ENCODE peak calls at places on chromosomes 5 and 9, in six cellular contexts. M is kidney, Y is right cardiac atrium, N is H9, R is caudate nucleus, F is iPS DF 6.9. I is an unnamed sample.

GRCh38 chr9:4344946-4345345 is 45.1 kb upstream of the GLIS3 start:
- DNase-seq in R (no peak), Y (no peak), F (no peak), M (no peak), N (no peak), I (no peak)

GRCh38 chr9:102206432-102206831 is 468.0 kb upstream of the GRIN3A start:
- DNase-seq in M (no peak), F (no peak), N (no peak), Y (no peak), R (no peak), I (no peak)

GRCh38 chr5:133944263-133945230 is 23.9 kb downstream of the C5orf15 start:
- DNase-seq in M (no peak), R (no peak), N (peak), F (peak), Y (peak), I (no peak)

GRCh38 chr5:168985454-168985853 is 315.5 kb downstream of the SLIT3 start:
- DNase-seq in F (no peak), Y (no peak), R (no peak), M (no peak), N (peak), I (no peak)

GRCh38 chr5:72920690-72921089 is 35.2 kb upstream of the FCHO2 start:
- DNase-seq in M (no peak), N (no peak), Y (no peak), F (no peak), R (no peak), I (no peak)

GRCh38 chr9:76898786-76899185 is 7.1 kb downstream of the PRUNE2 start:
- DNase-seq in Y (no peak), N (no peak), F (no peak), R (no peak), M (no peak), I (no peak)

GRCh38 chr5:154077692-154078091 is 38.9 kb downstream of the MFAP3 start:
- DNase-seq in N (no peak), Y (peak), R (no peak), F (no peak), M (no peak), I (no peak)

GRCh38 chr5:110768138-110768845 is 29.5 kb downstream of the SLC25A46 start:
- DNase-seq in R (no peak), F (no peak), M (no peak), N (no peak), Y (no peak), I (no peak)

GRCh38 chr9:98709968-98710965 is 1.5 kb upstream of the GABBR2 start:
- DNase-seq in N (peak), R (no peak), F (no peak), M (no peak), Y (no peak), I (no peak)

GRCh38 chr9:107389617-107390071 is 99.9 kb downstream of the KLF4 start:
- DNase-seq in Y (peak), R (no peak), F (no peak), N (no peak), M (peak), I (peak)

GRCh38 chr9:90915693-90916092 is 114.1 kb downstream of the SYK start:
- DNase-seq in R (no peak), Y (no peak), M (no peak), F (no peak), N (peak), I (no peak)

GRCh38 chr9:14584571-14584970 is 108.7 kb downstream of the ZDHHC21 start:
- DNase-seq in M (no peak), R (no peak), F (no peak), Y (no peak), N (no peak), I (no peak)

GRCh38 chr9:108047264-108047663 is 557.7 kb upstream of the KLF4 start:
- DNase-seq in R (no peak), Y (no peak), M (no peak), N (no peak), F (no peak), I (no peak)

GRCh38 chr5:160192424-160192823 is 36.9 kb upstream of the FABP6 start:
- DNase-seq in M (no peak), R (no peak), F (no peak), Y (no peak), N (no peak), I (no peak)

GRCh38 chr5:173327084-173327947 is 898 bp downstream of the STC2 start:
- DNase-seq in N (no peak), R (no peak), M (no peak), Y (no peak), F (no peak), I (no peak)

GRCh38 chr5:73911761-73912393 is 285.9 kb downstream of the ARHGEF28 start:
- DNase-seq in M (no peak), F (no peak), N (no peak), R (no peak), Y (no peak), I (no peak)

GRCh38 chr9:88586452-88586851 is 51.5 kb downstream of the NXNL2 start:
- DNase-seq in R (no peak), N (no peak), Y (no peak), F (no peak), M (no peak), I (no peak)

GRCh38 chr5:91090995-91091394 is 292.1 kb downstream of the ARRDC3 start:
- DNase-seq in N (no peak), Y (no peak), F (no peak), R (no peak), M (no peak), I (no peak)

GRCh38 chr5:96279796-96280542 is 153.1 kb downstream of the PCSK1 start:
- DNase-seq in R (no peak), N (no peak), F (no peak), M (no peak), Y (no peak), I (no peak)

GRCh38 chr9:92808726-92809451 is 44.3 kb upstream of the BICD2 start:
- DNase-seq in F (peak), R (no peak), Y (peak), M (peak), N (peak), I (peak)

GRCh38 chr5:141051526-141051876 is 327 bp downstream of the PCDHB1 start:
- DNase-seq in M (no peak), Y (no peak), R (no peak), F (no peak), N (peak), I (no peak)

GRCh38 chr5:68251804-68252648 is 36.5 kb downstream of the PIK3R1 start:
- DNase-seq in N (no peak), M (no peak), F (no peak), Y (peak), R (no peak), I (peak)

GRCh38 chr9:35835216-35835604 is 6.2 kb downstream of the TMEM8B start:
- DNase-seq in N (peak), Y (no peak), M (no peak), R (no peak), F (no peak), I (no peak)

GRCh38 chr9:97983524-97984187 is 515 bp downstream of the ANP32B start:
- DNase-seq in F (no peak), Y (peak), N (peak), R (no peak), M (peak), I (peak)

GRCh38 chr5:90548069-90548593 is 10.5 kb upstream of the ADGRV1 start:
- DNase-seq in F (no peak), M (no peak), R (no peak), Y (no peak), N (no peak), I (no peak)

GRCh38 chr9:114898741-114899140 is 31.6 kb downstream of the TNFSF8 start:
- DNase-seq in M (peak), R (no peak), Y (peak), N (no peak), F (no peak), I (no peak)

GRCh38 chr5:139746691-139747582 is 48.7 kb upstream of the PSD2 start:
- DNase-seq in Y (peak), R (no peak), N (peak), M (peak), F (no peak), I (peak)

GRCh38 chr5:107894361-107894760 is 223.6 kb upstream of the EFNA5 start:
- DNase-seq in Y (no peak), N (no peak), R (no peak), F (no peak), M (no peak), I (no peak)

GRCh38 chr9:70049236-70049635 is 5.6 kb downstream of the MAMDC2 start:
- DNase-seq in F (no peak), M (no peak), Y (peak), R (no peak), N (no peak), I (peak)

GRCh38 chr9:130746434-130747212 is 53.0 kb downstream of the EXOSC2 start:
- DNase-seq in M (no peak), N (no peak), Y (no peak), F (no peak), R (no peak), I (no peak)

GRCh38 chr9:84669293-84670105 is at the start of gene NTRK2:
- DNase-seq in F (no peak), R (peak), N (peak), Y (peak), M (peak), I (peak)

GRCh38 chr9:5813837-5814236 is 19.1 kb downstream of the ERMP1 start:
- DNase-seq in R (no peak), Y (no peak), M (no peak), F (no peak), N (no peak), I (no peak)

GRCh38 chr5:141664733-141665461 is 13.7 kb upstream of the FCHSD1 start:
- DNase-seq in F (no peak), N (peak), Y (peak), R (peak), M (peak), I (peak)

GRCh38 chr5:138241688-138242547 is 28.8 kb upstream of the CDC23 start:
- DNase-seq in N (peak), Y (peak), R (no peak), F (no peak), M (peak), I (peak)

GRCh38 chr5:79971156-79971555 is 19.9 kb downstream of the MTX3 start:
- DNase-seq in R (no peak), N (no peak), Y (no peak), F (no peak), M (no peak), I (no peak)

GRCh38 chr5:119522841-119523240 is 70.5 kb downstream of the HSD17B4 start:
- DNase-seq in M (no peak), Y (no peak), F (no peak), N (no peak), R (no peak), I (no peak)

GRCh38 chr9:135736265-135736978 is 34.4 kb downstream of the KCNT1 start:
- DNase-seq in R (no peak), M (no peak), F (no peak), N (no peak), Y (no peak), I (no peak)

GRCh38 chr5:94623026-94623425 is 4.6 kb downstream of the SLF1 start:
- DNase-seq in N (no peak), Y (no peak), R (no peak), M (no peak), F (no peak), I (no peak)

DNA sequence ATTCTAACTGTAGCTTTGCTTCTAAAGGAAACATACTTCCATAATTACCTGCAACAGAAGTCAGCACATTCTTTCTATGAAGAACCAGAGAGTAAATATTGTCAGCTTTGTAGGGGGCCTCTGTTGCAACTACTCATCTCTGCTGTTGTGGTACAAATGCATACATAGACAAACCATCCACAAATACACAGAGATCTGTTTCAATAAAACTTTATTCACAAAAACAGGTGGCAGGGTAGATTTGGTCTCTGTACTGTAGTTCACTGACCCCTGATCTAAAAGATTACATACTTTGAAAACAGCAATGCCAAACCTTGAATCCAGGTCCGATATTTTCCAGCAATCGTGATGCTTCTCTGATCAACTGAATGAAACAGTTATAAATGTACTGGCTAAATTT is 44.9 kb upstream of the RETREG1 start:
- DNase-seq in F (no peak), N (no peak), Y (no peak), M (no peak), R (no peak), I (no peak)
- H3K27ac ChIP-seq in F (no peak), N (no peak), Y (no peak), M (no peak), R (no peak), I (no peak)

GRCh38 chr9:104269996-104270963 is 176.2 kb downstream of the SMC2 start:
- DNase-seq in M (no peak), Y (no peak), R (no peak), N (no peak), F (no peak), I (no peak)
- H3K27ac ChIP-seq in M (no peak), Y (no peak), R (no peak), N (no peak), F (no peak), I (no peak)

GRCh38 chr9:36939214-36939613 is 94.9 kb downstream of the PAX5 start:
- DNase-seq in M (no peak), F (no peak), Y (no peak), N (no peak), R (no peak), I (no peak)

GRCh38 chr9:36942891-36943290 is 91.2 kb downstream of the PAX5 start:
- DNase-seq in Y (no peak), R (no peak), M (no peak), F (no peak), N (peak), I (no peak)

GRCh38 chr9:36939655-36940578 is 94.2 kb downstream of the PAX5 start:
- DNase-seq in N (peak), Y (no peak), M (no peak), F (no peak), R (no peak), I (no peak)

GRCh38 chr9:36941441-36941840 is 92.6 kb downstream of the PAX5 start:
- DNase-seq in R (no peak), N (no peak), F (no peak), M (no peak), Y (no peak), I (no peak)

GRCh38 chr9:36940881-36941280 is 93.2 kb downstream of the PAX5 start:
- DNase-seq in R (no peak), Y (no peak), N (no peak), F (no peak), M (no peak), I (no peak)
- H3K27ac ChIP-seq in R (no peak), Y (no peak), N (no peak), F (no peak), M (no peak), I (no peak)

DNA sequence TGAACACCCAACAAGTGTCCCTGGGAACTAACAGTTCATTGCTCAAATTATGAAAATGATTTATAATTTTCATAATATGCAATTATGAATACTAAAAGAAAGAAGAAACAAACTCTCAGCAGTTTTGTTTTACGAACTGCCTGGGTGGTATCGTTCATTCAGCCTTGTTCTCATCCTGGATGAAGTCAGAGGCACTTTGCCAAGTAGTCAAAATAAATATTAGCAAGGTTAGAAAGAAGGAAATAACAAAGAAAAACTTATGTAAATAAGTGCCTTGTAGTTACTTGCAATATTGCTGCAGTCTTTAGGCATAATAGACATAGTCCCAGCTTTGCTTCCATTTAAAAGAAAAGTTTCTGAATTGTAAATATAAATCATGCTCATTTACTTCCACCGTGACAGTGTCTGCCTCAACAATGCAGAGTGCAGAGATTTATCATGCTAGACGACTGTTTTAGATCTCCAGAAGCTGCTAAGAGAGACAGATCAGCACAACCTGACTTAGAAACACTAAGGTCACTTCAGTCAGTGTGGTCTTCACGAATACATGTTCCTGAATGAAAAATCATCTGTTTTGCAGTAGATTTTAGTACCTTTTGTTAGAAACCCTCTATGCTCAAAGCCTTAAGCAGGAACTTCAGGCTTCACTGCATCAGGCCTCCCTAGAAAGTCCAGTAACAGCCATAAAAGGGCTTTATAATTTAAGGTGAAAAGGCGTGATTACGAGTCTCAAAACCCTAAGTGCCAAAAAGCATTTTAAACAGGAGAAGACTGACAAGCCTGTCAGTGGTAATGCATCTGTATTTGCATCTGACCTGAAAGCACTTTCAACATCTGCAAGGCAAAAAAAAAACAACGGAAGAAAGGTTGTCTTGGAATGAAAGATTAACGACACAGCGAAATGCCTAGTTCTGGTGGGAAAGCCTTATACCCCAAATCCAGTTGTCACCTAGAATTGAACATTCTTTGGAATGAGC is 92.1 kb downstream of the TMEM167A start:
- DNase-seq in F (no peak), M (no peak), Y (no peak), N (no peak), R (no peak), I (no peak)
- H3K27ac ChIP-seq in F (no peak), M (no peak), Y (no peak), N (no peak), R (no peak), I (no peak)

DNA sequence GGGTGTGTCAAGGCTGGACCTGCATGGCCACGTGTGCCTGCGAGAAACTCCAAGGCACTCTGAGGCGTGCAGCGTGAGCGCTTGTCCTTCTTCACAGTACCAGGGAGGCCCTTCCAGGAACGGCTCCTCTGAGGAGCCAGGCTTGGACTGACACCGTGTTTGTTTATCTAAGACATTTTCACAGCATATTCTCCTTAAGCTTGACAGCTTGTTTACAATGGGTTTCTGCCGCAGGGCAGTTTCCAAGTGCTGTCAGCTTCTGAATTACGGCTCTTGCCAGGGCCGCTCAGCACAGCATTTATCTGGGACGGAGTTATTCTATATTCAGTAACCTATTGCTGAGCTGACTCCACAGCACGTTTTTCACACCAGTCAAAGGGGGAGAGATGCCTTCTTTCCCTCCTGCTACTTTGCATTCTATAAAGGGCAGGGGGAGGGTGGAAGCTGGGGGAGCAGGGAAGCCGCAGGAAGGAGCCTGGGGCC is 98.4 kb downstream of the LMNB1 start:
- DNase-seq in R (peak), N (no peak), Y (no peak), F (no peak), M (no peak), I (no peak)
- H3K27ac ChIP-seq in R (no peak), N (no peak), Y (no peak), F (no peak), M (no peak), I (no peak)

DNA sequence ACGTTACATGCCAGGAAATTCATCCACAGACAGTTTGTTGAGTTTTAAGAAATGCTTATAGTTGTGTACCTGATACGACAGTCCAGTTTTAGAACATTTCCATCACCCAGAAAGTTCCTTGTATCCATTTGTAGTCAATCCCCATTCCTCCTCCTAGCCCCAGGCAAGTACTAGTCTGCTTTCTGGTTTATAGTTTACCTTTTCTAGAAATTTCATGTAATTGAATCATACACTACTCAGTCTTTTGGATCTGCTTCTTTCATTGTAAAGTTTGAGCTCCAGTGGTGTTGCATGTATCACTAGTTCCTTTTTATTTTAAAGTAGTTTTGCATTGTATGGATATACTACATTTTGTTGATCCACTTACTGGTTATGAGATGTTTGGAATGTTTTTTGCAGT is 291.2 kb downstream of the AOPEP start:
- DNase-seq in R (no peak), N (no peak), Y (no peak), M (no peak), F (no peak), I (no peak)
- H3K27ac ChIP-seq in R (peak), N (no peak), Y (peak), M (peak), F (no peak), I (peak)

GRCh38 chr9:33329117-33329563 is 38.8 kb downstream of the NFX1 start:
- DNase-seq in R (no peak), F (no peak), N (no peak), M (no peak), Y (no peak), I (peak)

GRCh38 chr9:33331411-33331891 is 41.1 kb downstream of the NFX1 start:
- DNase-seq in N (no peak), Y (no peak), M (no peak), R (no peak), F (no peak), I (no peak)

DNA sequence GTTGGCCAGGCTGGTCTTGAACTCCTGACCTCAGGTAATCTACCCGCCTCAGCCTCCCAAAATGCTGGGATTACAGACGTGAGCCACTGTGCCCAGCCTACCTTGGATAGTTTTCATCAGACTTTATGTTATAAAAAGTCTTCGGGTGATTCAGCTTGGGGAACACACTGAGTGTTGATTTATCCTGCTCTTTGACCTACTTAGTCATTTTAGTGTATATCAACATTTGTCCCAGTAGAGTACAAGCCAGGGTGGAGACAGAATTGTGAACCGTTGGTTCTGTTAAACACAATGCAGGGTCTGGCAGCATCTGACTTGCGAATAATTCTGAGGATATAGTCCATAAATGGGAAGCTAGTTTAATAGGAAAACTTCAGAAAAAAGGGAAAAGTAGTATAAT is 39.7 kb downstream of the NFX1 start:
- DNase-seq in R (no peak), M (no peak), Y (no peak), N (no peak), F (no peak), I (no peak)
- H3K27ac ChIP-seq in R (no peak), M (peak), Y (no peak), N (no peak), F (no peak), I (peak)